ENCODE peak calls at places on chromosomes 3 and 15, in six cellular contexts. Q is adrenal gland, H is HCT116, R is psoas muscle, O is A549, U is fibroblast of lung. E is an unnamed sample.
A peak's percentile ranks its signal among the peaks of the same experiment; 100 is the strongest.

GRCh38 chr15:42131826-42132806 is 24.3 kb downstream of the PLA2G4F start:
- DNase-seq in Q (no peak), H (no peak), R (no peak), U (no peak), O (no peak), E (peak; percentile 18)

GRCh38 chr3:176357891-176358290 is 839.4 kb downstream of the TBL1XR1 start:
- DNase-seq in R (no peak), O (no peak), H (no peak), Q (no peak), U (no peak), E (no peak)

GRCh38 chr15:77819841-77820728 is 187.4 kb upstream of the LINGO1 start:
- DNase-seq in Q (no peak), R (no peak), O (peak; percentile 70), H (peak; percentile 38), U (no peak), E (peak; percentile 29)

GRCh38 chr3:184717608-184717995 is 5.7 kb upstream of the MAGEF1 start:
- DNase-seq in O (no peak), Q (no peak), R (no peak), U (no peak), H (no peak), E (no peak)

GRCh38 chr3:47376393-47376792 is 4.4 kb upstream of the PTPN23 start:
- DNase-seq in R (no peak), O (no peak), U (no peak), Q (no peak), H (no peak), E (no peak)

GRCh38 chr3:29686889-29687592 is 406.2 kb downstream of the RBMS3 start:
- DNase-seq in O (no peak), Q (no peak), R (no peak), U (peak; percentile 70), H (no peak), E (no peak)

GRCh38 chr3:113838631-113839209 is at the start of gene GRAMD1C:
- DNase-seq in Q (peak; percentile 79), R (peak; percentile 91), O (peak; percentile 89), H (peak; percentile 82), U (peak; percentile 89), E (peak; percentile 85)

GRCh38 chr15:65970937-65971740 is 101.8 kb downstream of the RAB11A start:
- DNase-seq in H (no peak), R (no peak), O (no peak), U (peak; percentile 19), Q (no peak), E (no peak)

GRCh38 chr3:59161048-59161447 is 111.2 kb upstream of the CFAP20DC start:
- DNase-seq in R (no peak), U (no peak), O (no peak), Q (no peak), H (no peak), E (no peak)

GRCh38 chr15:51828621-51829359 is 663 bp upstream of the TMOD3 start:
- DNase-seq in Q (no peak), U (no peak), H (no peak), O (peak; percentile 53), R (no peak), E (no peak)

GRCh38 chr15:100172356-100173024 is 169.3 kb downstream of the ADAMTS17 start:
- DNase-seq in R (no peak), H (no peak), U (no peak), Q (no peak), O (no peak), E (no peak)

GRCh38 chr3:160968731-160969130 is 136.4 kb downstream of the B3GALNT1 start:
- DNase-seq in U (no peak), O (no peak), H (no peak), R (no peak), Q (no peak), E (no peak)

GRCh38 chr15:68599560-68600071 is 20.8 kb downstream of the CORO2B start:
- DNase-seq in Q (peak; percentile 33), H (no peak), O (no peak), U (peak; percentile 72), R (peak; percentile 46), E (no peak)

GRCh38 chr15:79243723-79244122 is 38.8 kb upstream of the ANKRD34C start:
- DNase-seq in Q (no peak), H (no peak), U (no peak), R (no peak), O (peak; percentile 11), E (no peak)

GRCh38 chr3:14524920-14525660 is 15.1 kb downstream of the GRIP2 start:
- DNase-seq in R (peak; percentile 40), H (no peak), O (no peak), Q (no peak), U (no peak), E (no peak)

GRCh38 chr3:65268411-65268810 is 580.6 kb upstream of the ADAMTS9 start:
- DNase-seq in Q (no peak), U (no peak), R (no peak), O (no peak), H (no peak), E (no peak)

GRCh38 chr3:111737712-111738097 is 121.4 kb upstream of the PHLDB2 start:
- DNase-seq in U (peak; percentile 97), H (no peak), Q (peak; percentile 73), O (peak; percentile 48), R (no peak), E (no peak)

GRCh38 chr15:77580991-77581682 is 51.6 kb downstream of the LINGO1 start:
- DNase-seq in Q (no peak), O (no peak), R (peak; percentile 73), H (no peak), U (no peak), E (no peak)

GRCh38 chr15:48632651-48633050 is 12.9 kb downstream of the FBN1 start:
- DNase-seq in O (no peak), U (no peak), R (no peak), Q (no peak), H (no peak), E (no peak)

GRCh38 chr3:49161808-49162530 is 4.2 kb downstream of the CCDC71 start:
- DNase-seq in U (no peak), H (no peak), O (no peak), R (no peak), Q (no peak), E (no peak)

DNA sequence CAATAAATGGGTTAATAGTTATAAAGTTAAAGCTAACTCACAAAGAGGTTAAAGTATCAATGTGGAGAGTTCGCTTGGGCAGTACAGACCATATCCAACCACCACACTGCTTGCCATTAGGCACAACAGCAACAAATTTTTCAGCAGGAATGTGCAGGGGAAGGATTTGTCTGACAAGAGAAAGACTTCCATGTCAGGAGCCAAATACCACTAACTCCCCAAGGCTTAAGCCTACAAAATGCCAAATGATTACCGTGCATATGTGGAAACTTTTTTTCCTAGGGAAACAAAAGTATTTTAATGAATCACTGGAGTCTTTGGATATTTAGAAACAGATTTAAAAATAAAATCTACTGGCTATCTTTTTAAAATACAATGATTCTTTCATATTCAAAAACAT is 8.1 kb downstream of the VGLL3 start:
- DNase-seq in R (no peak), O (no peak), Q (no peak), H (no peak), U (peak; percentile 75), E (no peak)
- H3K4me1 ChIP-seq in R (no peaks in the 10 kb centered on the region), O (peaks cover 44% of the 10 kb centered on the region), Q (no peaks in the 10 kb centered on the region), H (no peaks in the 10 kb centered on the region), U (peaks cover 26% of the 10 kb centered on the region), E (no peaks in the 10 kb centered on the region)

DNA sequence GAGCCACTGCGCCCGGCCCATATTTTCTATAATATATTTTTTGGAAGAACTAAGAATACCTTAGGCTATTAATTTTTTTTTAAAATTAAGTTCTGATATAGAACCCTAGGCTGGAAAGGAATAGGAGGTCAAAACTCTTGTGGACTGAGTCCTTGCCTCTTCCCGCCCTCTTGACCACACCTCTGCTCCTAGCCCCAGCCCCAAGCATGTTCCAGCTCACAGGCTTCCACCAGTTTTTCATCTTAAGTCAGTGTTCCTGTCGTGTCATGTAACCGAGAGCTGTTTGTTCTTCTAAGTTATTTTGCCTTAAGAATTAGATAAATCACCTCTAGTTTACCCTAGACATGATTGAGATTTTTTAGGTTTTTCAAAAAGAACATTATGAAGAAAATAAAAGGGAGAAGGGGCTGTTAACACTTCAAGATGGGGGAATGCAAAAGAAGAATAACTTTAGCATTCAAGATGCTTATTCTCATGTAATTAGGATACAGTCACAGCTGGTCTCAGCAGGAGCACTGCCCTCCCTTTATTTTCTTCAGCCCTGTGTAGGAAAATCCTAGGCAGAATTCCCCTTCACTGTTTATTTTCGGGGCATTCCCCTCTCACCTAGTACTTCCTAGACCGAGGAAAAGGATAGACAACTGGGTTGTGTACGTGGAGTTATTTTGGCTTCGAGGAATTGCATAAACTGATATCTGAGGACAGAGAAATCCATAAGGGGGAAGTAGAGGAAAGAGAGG is 110.2 kb downstream of the CMSS1 start:
- DNase-seq in U (no peak), H (no peak), Q (no peak), O (no peak), R (no peak), E (no peak)
- H3K4me1 ChIP-seq in U (peaks cover 2% of the 10 kb centered on the region), H (no peaks in the 10 kb centered on the region), Q (peaks cover 3% of the 10 kb centered on the region), O (peaks cover 15% of the 10 kb centered on the region), R (peaks cover 41% of the 10 kb centered on the region), E (peaks cover 6% of the 10 kb centered on the region)

GRCh38 chr15:34324933-34325332 is 12.6 kb downstream of the SLC12A6 start:
- DNase-seq in R (no peak), O (no peak), U (no peak), Q (no peak), H (no peak), E (no peak)
- H3K4me1 ChIP-seq in R (peaks cover 13% of the 10 kb centered on the region), O (no peaks in the 10 kb centered on the region), U (no peaks in the 10 kb centered on the region), Q (no peaks in the 10 kb centered on the region), H (peaks cover 8% of the 10 kb centered on the region), E (no peaks in the 10 kb centered on the region)

GRCh38 chr3:124887996-124888298 is 782 bp upstream of the ITGB5 start:
- DNase-seq in Q (no peak), R (no peak), O (no peak), U (no peak), H (no peak), E (no peak)

GRCh38 chr3:124885466-124886167 is 1.5 kb downstream of the ITGB5 start:
- DNase-seq in H (no peak), R (no peak), U (no peak), Q (no peak), O (peak; percentile 40), E (no peak)

GRCh38 chr3:124888482-124889441 is 1.6 kb upstream of the ITGB5 start:
- DNase-seq in U (no peak), O (no peak), R (no peak), H (no peak), Q (no peak), E (no peak)

GRCh38 chr3:124887177-124887995 is at the start of gene ITGB5:
- DNase-seq in H (peak; percentile 29), Q (peak; percentile 84), U (peak; percentile 67), O (peak; percentile 88), R (peak; percentile 90), E (peak; percentile 84)

DNA sequence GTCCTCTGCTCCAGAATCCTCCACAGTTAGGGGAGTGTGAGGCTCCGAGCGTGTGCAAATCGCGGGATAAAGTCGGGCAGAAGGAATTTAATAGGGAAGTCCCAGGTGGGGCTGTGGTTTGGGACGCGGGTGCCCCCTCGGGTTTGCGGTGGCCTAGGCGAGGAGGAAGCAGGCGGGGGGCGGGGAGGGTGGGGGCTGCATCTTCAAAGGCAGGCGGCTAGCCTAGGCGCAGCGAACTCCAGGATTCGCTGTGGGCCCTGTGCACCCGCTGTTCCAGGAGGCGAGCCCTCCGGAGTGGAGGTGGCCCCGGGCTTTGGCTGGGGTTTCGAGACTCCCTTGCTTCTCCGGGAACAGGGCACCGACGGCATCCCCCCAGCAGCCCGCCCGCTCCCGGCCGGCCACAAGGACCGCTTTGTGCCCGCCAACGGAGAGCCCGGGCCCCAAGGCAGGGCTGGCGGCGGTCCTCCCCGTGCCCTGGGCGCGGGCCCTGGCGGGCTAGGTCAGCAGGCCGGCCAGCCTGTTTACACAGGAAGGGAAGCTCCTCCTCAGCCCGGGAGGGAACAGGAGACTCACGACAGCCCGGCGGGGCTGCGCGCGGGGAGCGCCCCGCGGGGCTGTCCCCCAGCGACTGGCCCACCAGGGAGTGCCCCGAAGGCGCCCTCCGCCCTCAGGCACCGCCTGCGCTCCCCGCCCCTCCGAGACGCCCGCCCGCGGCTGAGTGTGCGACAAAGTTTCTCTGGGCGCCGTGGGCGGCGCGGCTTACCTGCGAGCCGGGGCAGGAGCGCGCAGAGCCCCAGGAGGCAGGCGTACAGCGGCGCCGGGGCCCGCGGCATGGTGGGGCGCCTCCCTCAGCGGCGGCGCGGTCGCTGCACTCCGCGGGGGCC is 755 bp downstream of the ITGB5 start:
- DNase-seq in U (peak; percentile 38), H (no peak), R (peak; percentile 74), Q (peak; percentile 59), O (peak; percentile 82), E (peak; percentile 75)
- H3K4me1 ChIP-seq in U (peaks cover 2% of the 10 kb centered on the region), H (peaks cover 44% of the 10 kb centered on the region), R (peaks cover 14% of the 10 kb centered on the region), Q (no peaks in the 10 kb centered on the region), O (peaks cover 47% of the 10 kb centered on the region), E (no peaks in the 10 kb centered on the region)

E was measured in colonic mucosa.